ENCODE peak calls at places on chromosomes 16 and 17, in five cellular contexts. P is lower leg skin; S is A549; K is CD8-positive, alpha-beta memory T cell; D is H9. G is an unnamed sample.

GRCh38 chr17:82665891-82666290 is 17.6 kb upstream of the WDR45B start:
- DNase-seq in P (no peak), S (no peak), K (peak; percentile 26), D (no peak), G (no peak)

GRCh38 chr16:23174622-23175021 is 7.9 kb upstream of the SCNN1G start:
- DNase-seq in D (no peak), S (no peak), K (no peak), P (no peak), G (no peak)

GRCh38 chr17:47615766-47616424 is 33.8 kb upstream of the KPNB1 start:
- DNase-seq in P (no peak), K (no peak), S (peak; percentile 66), D (no peak), G (peak; percentile 27)

GRCh38 chr16:69089091-69089912 is 16.2 kb upstream of the HAS3 start:
- DNase-seq in P (no peak), D (peak; percentile 66), S (peak; percentile 35), K (no peak), G (no peak)

GRCh38 chr17:19336938-19337711 is 25.4 kb downstream of the B9D1 start:
- DNase-seq in K (no peak), D (peak; percentile 88), S (peak; percentile 39), P (no peak), G (no peak)

GRCh38 chr17:50132104-50132794 is 2.3 kb upstream of the SAMD14 start:
- DNase-seq in S (no peak), K (no peak), P (no peak), D (no peak), G (no peak)

GRCh38 chr17:83009414-83010322 is 69.7 kb upstream of the METRNL start:
- DNase-seq in S (no peak), D (no peak), K (no peak), P (peak; percentile 8), G (no peak)

GRCh38 chr16:50396770-50397525 is 28.2 kb upstream of the BRD7 start:
- DNase-seq in D (no peak), S (peak; percentile 58), P (peak; percentile 40), K (no peak), G (no peak)

GRCh38 chr17:50554201-50554600 is 6.3 kb upstream of the CACNA1G start:
- DNase-seq in S (no peak), D (no peak), K (no peak), P (no peak), G (no peak)

GRCh38 chr16:84281077-84281476 is 13.6 kb upstream of the WFDC1 start:
- DNase-seq in S (peak; percentile 57), D (peak; percentile 63), P (no peak), K (no peak), G (no peak)

GRCh38 chr17:79065105-79065670 is 9.4 kb upstream of the ENGASE start:
- DNase-seq in K (peak; percentile 67), S (peak; percentile 73), P (no peak), D (peak; percentile 73), G (no peak)

GRCh38 chr16:12538667-12539081 is 265.0 kb downstream of the CPPED1 start:
- DNase-seq in P (peak; percentile 31), S (no peak), D (no peak), K (no peak), G (no peak)

GRCh38 chr17:16930571-16931317 is 41.2 kb downstream of the TNFRSF13B start:
- DNase-seq in S (no peak), P (no peak), D (no peak), K (peak; percentile 36), G (no peak)

GRCh38 chr16:84913315-84913714 is 93.5 kb downstream of the CRISPLD2 start:
- DNase-seq in K (no peak), D (no peak), P (peak; percentile 81), S (no peak), G (no peak)

GRCh38 chr16:48158296-48158695 is 2.5 kb upstream of the ABCC12 start:
- DNase-seq in K (no peak), S (peak; percentile 64), D (no peak), P (no peak), G (no peak)

GRCh38 chr17:78378225-78379133 is at the start of gene PGS1:
- DNase-seq in K (peak; percentile 88), P (peak; percentile 68), D (peak; percentile 82), S (peak; percentile 81), G (no peak)

GRCh38 chr17:17213775-17214174 is 7.6 kb upstream of the PLD6 start:
- DNase-seq in P (no peak), K (no peak), S (no peak), D (no peak), G (no peak)

GRCh38 chr16:66204761-66205160 is 161.7 kb upstream of the CDH5 start:
- DNase-seq in S (no peak), K (no peak), P (no peak), D (no peak), G (no peak)

GRCh38 chr16:66834746-66835145 is 4.0 kb upstream of the NAE1 start:
- DNase-seq in D (no peak), K (no peak), P (no peak), S (no peak), G (no peak)

GRCh38 chr17:27207073-27207511 is 86.8 kb upstream of the WSB1 start:
- DNase-seq in P (no peak), S (peak; percentile 19), D (no peak), K (no peak), G (no peak)

GRCh38 chr16:86427327-86427935 is 82.9 kb upstream of the FOXF1 start:
- DNase-seq in P (no peak), S (no peak), K (no peak), D (no peak), G (no peak)

GRCh38 chr17:49707246-49707607 is 537 bp downstream of the SLC35B1 start:
- DNase-seq in P (no peak), K (peak; percentile 54), D (no peak), S (no peak), G (no peak)

GRCh38 chr17:76529224-76529642 is 8.3 kb downstream of the CYGB start:
- DNase-seq in K (no peak), S (no peak), P (peak; percentile 89), D (no peak), G (no peak)

GRCh38 chr17:44598932-44599297 is 41.6 kb downstream of the FZD2 start:
- DNase-seq in S (no peak), K (no peak), D (no peak), P (no peak), G (no peak)

GRCh38 chr17:81635973-81636504 is 873 bp downstream of the NPLOC4 start:
- DNase-seq in D (no peak), S (no peak), P (no peak), K (no peak), G (no peak)

GRCh38 chr16:88804552-88805339 is 1.2 kb downstream of the CDT1 start:
- DNase-seq in D (peak; percentile 65), K (no peak), P (no peak), S (no peak), G (no peak)

GRCh38 chr16:22189473-22190168 is 16.5 kb upstream of the EEF2K start:
- DNase-seq in D (peak; percentile 48), K (peak; percentile 96), S (no peak), P (peak; percentile 75), G (no peak)

GRCh38 chr16:3580686-3581085 is 3.5 kb upstream of the NLRC3 start:
- DNase-seq in P (no peak), K (no peak), D (no peak), S (no peak), G (no peak)

GRCh38 chr16:57998484-57998883 is 2.0 kb downstream of the ZNF319 start:
- DNase-seq in K (peak; percentile 74), S (peak; percentile 34), P (no peak), D (peak; percentile 81), G (no peak)

GRCh38 chr16:7026639-7027038 is 306.0 kb upstream of the RBFOX1 start:
- DNase-seq in S (no peak), D (no peak), P (no peak), K (no peak), G (no peak)

GRCh38 chr16:68040506-68041288 is 17.6 kb downstream of the DUS2 start:
- DNase-seq in P (peak; percentile 78), D (peak; percentile 90), S (peak; percentile 76), K (peak; percentile 91), G (no peak)

GRCh38 chr17:50765454-50766221 is 1.7 kb downstream of the ANKRD40CL start:
- DNase-seq in P (no peak), K (no peak), D (no peak), S (no peak), G (no peak)

GRCh38 chr16:66382966-66383299 is 16.4 kb downstream of the CDH5 start:
- DNase-seq in K (no peak), S (peak; percentile 74), P (no peak), D (no peak), G (no peak)

GRCh38 chr17:42365136-42365535 is 23.1 kb downstream of the STAT3 start:
- DNase-seq in D (no peak), S (peak; percentile 31), K (no peak), P (no peak), G (peak; percentile 43)

GRCh38 chr16:3472878-3473595 is 22.3 kb downstream of the C16orf90 start:
- DNase-seq in S (no peak), K (no peak), P (no peak), D (no peak), G (no peak)

GRCh38 chr17:29570521-29570920 is 2.0 kb downstream of the TP53I13 start:
- DNase-seq in P (no peak), S (no peak), K (peak; percentile 16), D (no peak), G (no peak)

GRCh38 chr16:73183678-73184092 is 135.8 kb upstream of the ZFHX3 start:
- DNase-seq in P (no peak), D (no peak), K (no peak), S (no peak), G (no peak)

GRCh38 chr16:23452221-23452571 is 793 bp downstream of the COG7 start:
- DNase-seq in D (no peak), S (no peak), K (no peak), P (no peak), G (no peak)